ENCODE peak calls at places on chromosomes 7 and 10, in four cellular contexts. J, A, Z and G are unnamed samples.

GRCh38 chr7:154929006-154929726 is 73.8 kb downstream of the PAXIP1 start:
- DNase-seq in A (no peak), Z (no peak), J (no peak), G (no peak)

GRCh38 chr10:98404571-98405396 is 10.2 kb downstream of the PYROXD2 start:
- DNase-seq in A (no peak), J (no peak), Z (no peak), G (peak; percentile 65)

GRCh38 chr7:47046949-47047348 is 535.0 kb downstream of the TNS3 start:
- DNase-seq in Z (no peak), A (no peak), J (peak; percentile 7), G (no peak)

GRCh38 chr10:28681345-28681763 is 4.0 kb downstream of the BAMBI start:
- DNase-seq in A (peak; percentile 70), J (no peak), Z (no peak), G (no peak)

GRCh38 chr7:99876491-99876890 is 342 bp downstream of the OR2AE1 start:
- DNase-seq in J (no peak), A (no peak), Z (no peak), G (no peak)

GRCh38 chr7:147999962-148000361 is 590.6 kb upstream of the C7orf33 start:
- DNase-seq in J (peak; percentile 55), A (no peak), Z (no peak), G (no peak)

GRCh38 chr10:124689911-124690498 is 54.2 kb downstream of the FAM53B start:
- DNase-seq in Z (no peak), A (no peak), J (no peak), G (no peak)

GRCh38 chr7:55177068-55177530 is 158.3 kb downstream of the EGFR start:
- DNase-seq in Z (no peak), A (no peak), J (no peak), G (no peak)

GRCh38 chr7:74379938-74380337 is 73.8 kb upstream of the GTF2IRD1 start:
- DNase-seq in Z (no peak), J (no peak), A (peak; percentile 78), G (no peak)

GRCh38 chr7:151682831-151683614 is 163.3 kb upstream of the RHEB start:
- DNase-seq in J (no peak), A (peak; percentile 62), Z (no peak), G (no peak)

GRCh38 chr7:139651308-139651707 is 126.5 kb downstream of the HIPK2 start:
- DNase-seq in A (no peak), J (no peak), Z (no peak), G (no peak)

GRCh38 chr10:9091515-9092093 is 1037.1 kb downstream of the GATA3 start:
- DNase-seq in A (no peak), J (no peak), Z (no peak), G (no peak)

GRCh38 chr10:29501692-29502091 is 133.1 kb downstream of the SVIL start:
- DNase-seq in Z (no peak), J (no peak), A (no peak), G (no peak)

GRCh38 chr10:91590142-91590903 is 42.5 kb downstream of the PPP1R3C start:
- DNase-seq in A (peak; percentile 92), Z (no peak), J (no peak), G (no peak)

GRCh38 chr7:150520145-150520544 is 5.5 kb downstream of the GIMAP7 start:
- DNase-seq in J (no peak), A (no peak), Z (no peak), G (no peak)

GRCh38 chr7:117839507-117839906 is 33.7 kb downstream of the CTTNBP2 start:
- DNase-seq in Z (no peak), A (no peak), J (no peak), G (no peak)

GRCh38 chr7:55024776-55025175 is 6.0 kb downstream of the EGFR start:
- DNase-seq in Z (no peak), A (no peak), J (no peak), G (no peak)

GRCh38 chr10:109982812-109983211 is 25.0 kb upstream of the ADD3 start:
- DNase-seq in J (no peak), A (no peak), Z (no peak), G (no peak)

GRCh38 chr10:130751106-130751840 is 560.2 kb downstream of the TCERG1L start:
- DNase-seq in Z (no peak), J (no peak), A (peak; percentile 40), G (no peak)

GRCh38 chr10:127150136-127150535 is 46.3 kb downstream of the INSYN2A start:
- DNase-seq in A (no peak), Z (no peak), J (peak; percentile 28), G (no peak)

GRCh38 chr10:70344144-70344543 is 38.3 kb downstream of the LRRC20 start:
- DNase-seq in Z (no peak), A (no peak), J (no peak), G (no peak)

GRCh38 chr7:122316467-122317394 is 12.2 kb upstream of the FEZF1 start:
- DNase-seq in A (no peak), Z (no peak), J (peak; percentile 73), G (no peak)

GRCh38 chr10:81179805-81180452 is 642.2 kb downstream of the SH2D4B start:
- DNase-seq in A (no peak), Z (no peak), J (peak; percentile 74), G (peak; percentile 23)

GRCh38 chr7:22581099-22581498 is 81.1 kb upstream of the STEAP1B start:
- DNase-seq in Z (no peak), J (no peak), A (no peak), G (no peak)

GRCh38 chr10:80146918-80147317 is 14.4 kb downstream of the PLAC9 start:
- DNase-seq in J (no peak), Z (no peak), A (no peak), G (no peak)

GRCh38 chr7:37284805-37285211 is 163.9 kb downstream of the ELMO1 start:
- DNase-seq in A (peak; percentile 82), J (peak; percentile 78), Z (peak; percentile 41), G (peak; percentile 67)

GRCh38 chr7:156722427-156722826 is 81.9 kb downstream of the RNF32 start:
- DNase-seq in Z (no peak), A (no peak), J (no peak), G (no peak)

GRCh38 chr7:26705567-26705966 is 158.8 kb downstream of the SKAP2 start:
- DNase-seq in Z (no peak), J (no peak), A (no peak), G (no peak)

GRCh38 chr7:22900101-22900500 is 77.5 kb upstream of the TOMM7 start:
- DNase-seq in J (no peak), A (no peak), Z (no peak), G (no peak)

GRCh38 chr7:105097619-105098018 is 83.6 kb downstream of the KMT2E start:
- DNase-seq in Z (no peak), A (no peak), J (no peak), G (no peak)

GRCh38 chr10:62459072-62459471 is 84.9 kb downstream of the ZNF365 start:
- DNase-seq in A (no peak), J (no peak), Z (no peak), G (no peak)

GRCh38 chr7:332646-333398 is 42.9 kb downstream of the FOXL3 start:
- DNase-seq in A (peak; percentile 83), Z (peak; percentile 90), J (peak; percentile 93), G (peak; percentile 80)

GRCh38 chr7:18064242-18064838 is 36.7 kb upstream of the PRPS1L1 start:
- DNase-seq in A (no peak), J (peak; percentile 69), Z (no peak), G (peak; percentile 13)
- TF ChIP-seq CTCF in A (peak; percentile 49), J (peak; percentile 72), Z (peak; percentile 58), G (peak; percentile 63)

DNA sequence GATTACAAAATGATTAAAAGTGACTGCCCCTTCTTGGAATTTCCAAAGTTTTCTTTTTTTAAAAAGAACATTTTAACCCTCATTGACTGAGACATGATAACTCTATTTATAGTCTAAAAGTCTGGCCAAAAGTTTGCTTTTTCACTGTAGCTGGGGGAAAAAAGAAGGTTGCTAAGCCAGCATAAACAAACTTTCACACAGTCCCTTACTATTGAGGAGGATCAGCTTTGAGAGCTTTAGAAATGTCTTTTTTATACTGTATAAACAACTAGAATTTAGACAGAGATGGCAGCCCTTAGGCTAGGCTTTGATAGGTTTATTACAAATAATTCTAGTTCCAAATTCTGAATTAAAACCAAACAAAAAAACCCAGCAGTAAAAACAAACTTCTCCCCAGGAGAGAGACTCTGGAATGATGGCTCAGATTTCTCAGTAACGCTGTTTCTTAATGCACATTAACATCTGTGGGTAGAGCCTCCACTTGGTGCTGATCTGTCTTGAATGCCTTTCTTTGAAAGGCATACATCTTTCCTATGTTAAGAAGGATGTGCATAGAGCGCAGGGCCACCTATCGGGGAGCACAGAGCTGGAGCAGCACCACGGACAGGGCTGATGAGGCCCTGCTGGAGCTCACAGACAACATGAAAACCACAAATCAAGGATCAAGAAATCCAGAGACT is 100.9 kb upstream of the PDLIM1 start:
- DNase-seq in J (peak; percentile 77), A (no peak), Z (no peak), G (no peak)
- TF ChIP-seq CTCF in J (no peak), A (peak; percentile 9), Z (no peak), G (no peak)

GRCh38 chr7:143387156-143387975 is 6.2 kb downstream of the ZYX start:
- DNase-seq in Z (peak; percentile 43), A (no peak), J (peak; percentile 61), G (no peak)
- TF ChIP-seq CTCF in Z (no peak), A (no peak), J (peak; percentile 53), G (no peak)

DNA sequence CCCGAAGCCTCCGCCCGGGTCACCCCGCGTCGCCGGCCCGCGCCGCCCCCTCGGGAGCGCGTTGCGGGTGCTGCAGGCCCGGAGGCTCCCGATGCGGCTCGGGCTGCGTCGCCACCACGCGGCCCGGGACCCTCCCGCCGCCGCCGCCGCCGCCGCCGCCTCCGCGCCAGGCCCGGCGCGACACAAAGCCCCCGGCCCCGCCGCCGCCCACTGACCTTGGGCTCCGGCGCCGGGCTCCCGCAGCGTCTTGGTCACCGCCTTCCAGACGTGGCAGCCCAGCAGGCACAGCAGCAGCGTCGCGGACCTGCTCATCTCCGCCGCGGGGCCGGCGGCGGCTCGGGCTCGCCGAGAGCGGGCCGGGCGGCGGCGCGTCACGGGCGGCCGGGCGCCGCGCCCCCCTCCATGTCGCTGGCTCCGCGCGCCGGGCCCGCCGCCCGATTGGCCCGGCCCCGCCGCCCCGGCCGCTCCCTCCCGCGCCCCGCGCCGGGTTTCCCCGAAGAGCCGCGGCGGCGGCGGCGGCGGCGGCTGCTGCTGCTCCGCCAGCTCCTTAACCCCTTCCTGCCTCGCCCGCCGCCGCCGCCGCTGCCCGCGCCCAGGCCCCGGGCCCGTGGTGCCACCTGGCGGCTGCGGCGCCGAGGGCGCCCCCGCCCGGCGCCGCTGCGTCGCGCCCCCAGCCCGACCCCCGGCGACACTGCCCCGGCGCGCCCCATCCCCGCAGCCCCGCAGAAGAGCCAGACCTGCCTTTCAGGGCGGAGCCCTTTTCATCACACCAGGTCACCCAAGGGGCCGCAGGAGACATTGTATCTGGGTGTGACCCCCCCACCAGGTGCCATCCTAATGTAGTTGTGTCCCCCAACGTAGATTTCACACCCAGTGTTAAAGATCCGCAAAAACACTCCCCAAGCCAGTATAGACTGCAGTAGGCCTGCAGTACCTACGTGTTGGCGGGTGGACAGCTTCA is at the start of gene FAM171A1:
- DNase-seq in A (no peak), Z (peak; percentile 83), J (peak; percentile 78), G (peak; percentile 83)
- TF ChIP-seq CTCF in A (peak; percentile 4), Z (no peak), J (no peak), G (peak; percentile 21)